ENCODE peak calls at places on chromosome 19, in nine cellular contexts. Z is activated T-helper 2 cell treated with anti-CD3 and anti-CD28 coated beads, Interferon-gamma antibody, Interleukin-2, Interleukin-4, amounts not matched to agents 10 μg/mL and 5 μg/mL and 100 μg/mL, durations not matched to agents 14 hours and 24 hours and 36 hours; G is HS-27A; T is stimulated activated CD8-positive, alpha-beta memory T cell treated with anti-CD3 and anti-CD28 coated beads, Interleukin-7, amount 100 ng/mL, for 1 hour; I is iris pigment epithelial cell; B is HFFc6; Y is T-cell; E is Calu3; H is HCEC 1CT. W is an unnamed sample.

GRCh38 chr19:1304197-1304924 is 18.7 kb downstream of the EFNA2 start:
- DNase-seq in Z (no peak), G (no peak), T (no peak), I (no peak), B (no peak), Y (no peak), E (no peak), H (no peak), W (no peak)

GRCh38 chr19:47284324-47284899 is 9.7 kb downstream of the INAFM1 start:
- DNase-seq in Z (no peak), G (no peak), T (no peak), I (peak), B (peak), Y (no peak), E (peak), H (peak), W (peak)

GRCh38 chr19:42596391-42597071 is 1.8 kb upstream of the CEACAM8 start:
- DNase-seq in Z (no peak), G (no peak), T (no peak), I (peak), B (no peak), Y (no peak), E (peak), H (peak), W (no peak)

GRCh38 chr19:46297700-46298476 is 1.0 kb downstream of the HIF3A start:
- DNase-seq in Z (no peak), G (no peak), T (no peak), I (peak), B (no peak), Y (no peak), E (no peak), H (peak), W (no peak)

GRCh38 chr19:15875075-15875474 is 22.8 kb downstream of the CYP4F2 start:
- DNase-seq in Z (no peak), G (no peak), T (no peak), I (no peak), B (no peak), Y (no peak), E (no peak), H (no peak), W (no peak)

GRCh38 chr19:11361037-11361770 is 6.0 kb downstream of the PLPPR2 start:
- DNase-seq in Z (no peak), G (no peak), T (no peak), I (no peak), B (no peak), Y (no peak), E (no peak), H (no peak), W (no peak)

GRCh38 chr19:13004273-13004672 is 9.0 kb downstream of the NFIX start:
- DNase-seq in Z (no peak), G (no peak), T (no peak), I (no peak), B (no peak), Y (no peak), E (no peak), H (no peak), W (no peak)

GRCh38 chr19:49684251-49684982 is 5.0 kb upstream of the ADM5 start:
- DNase-seq in Z (no peak), G (no peak), T (no peak), I (no peak), B (no peak), Y (no peak), E (peak), H (no peak), W (no peak)

GRCh38 chr19:45952691-45953505 is 20.8 kb downstream of the NOVA2 start:
- DNase-seq in Z (peak), G (no peak), T (no peak), I (peak), B (no peak), Y (no peak), E (peak), H (peak), W (peak)

GRCh38 chr19:3075605-3076431 is 13.5 kb upstream of the TLE5 start:
- DNase-seq in Z (peak), G (no peak), T (peak), I (no peak), B (no peak), Y (peak), E (peak), H (no peak), W (no peak)

GRCh38 chr19:57560049-57560491 is 407 bp upstream of the ZNF550 start:
- DNase-seq in Z (no peak), G (no peak), T (no peak), I (peak), B (peak), Y (no peak), E (no peak), H (peak), W (no peak)

GRCh38 chr19:49997709-49998108 is 27.5 kb downstream of the VRK3 start:
- DNase-seq in Z (no peak), G (no peak), T (no peak), I (peak), B (no peak), Y (no peak), E (peak), H (no peak), W (no peak)

GRCh38 chr19:53102186-53102585 is 1.0 kb downstream of the ZNF160 start:
- DNase-seq in Z (no peak), G (no peak), T (no peak), I (no peak), B (no peak), Y (no peak), E (no peak), H (no peak), W (no peak)

GRCh38 chr19:38216785-38217746 is 7.0 kb downstream of the DPF1 start:
- DNase-seq in Z (no peak), G (no peak), T (no peak), I (no peak), B (no peak), Y (no peak), E (peak), H (no peak), W (no peak)

GRCh38 chr19:55226273-55226672 is 2.3 kb downstream of the TMEM86B start:
- DNase-seq in Z (no peak), G (no peak), T (no peak), I (no peak), B (no peak), Y (no peak), E (no peak), H (no peak), W (no peak)

GRCh38 chr19:16014923-16015804 is 61.1 kb upstream of the TPM4 start:
- DNase-seq in Z (no peak), G (no peak), T (no peak), I (no peak), B (no peak), Y (no peak), E (no peak), H (no peak), W (no peak)

GRCh38 chr19:30001794-30002193 is 59.8 kb downstream of the URI1 start:
- DNase-seq in Z (no peak), G (no peak), T (no peak), I (peak), B (no peak), Y (no peak), E (no peak), H (no peak), W (no peak)

GRCh38 chr19:2805991-2806649 is 13.5 kb upstream of the ZNF554 start:
- DNase-seq in Z (no peak), G (no peak), T (no peak), I (no peak), B (no peak), Y (no peak), E (no peak), H (no peak), W (no peak)

GRCh38 chr19:42271861-42272534 is 2.9 kb downstream of the CIC start:
- DNase-seq in Z (no peak), G (no peak), T (no peak), I (no peak), B (no peak), Y (no peak), E (no peak), H (no peak), W (no peak)

GRCh38 chr19:56868446-56868845 is 27.9 kb upstream of the PEG3 start:
- DNase-seq in Z (no peak), G (no peak), T (no peak), I (no peak), B (no peak), Y (no peak), E (no peak), H (no peak), W (no peak)

GRCh38 chr19:40691421-40692211 is 1.2 kb upstream of the NUMBL start:
- DNase-seq in Z (no peak), G (no peak), T (no peak), I (no peak), B (no peak), Y (no peak), E (no peak), H (no peak), W (no peak)

GRCh38 chr19:13044160-13044853 is 49.0 kb downstream of the NFIX start:
- DNase-seq in Z (no peak), G (no peak), T (peak), I (peak), B (no peak), Y (peak), E (no peak), H (peak), W (no peak)

GRCh38 chr19:5498817-5499535 is 43.8 kb downstream of the ZNRF4 start:
- DNase-seq in Z (no peak), G (no peak), T (no peak), I (no peak), B (no peak), Y (no peak), E (no peak), H (no peak), W (no peak)

GRCh38 chr19:13055213-13056051 is 47.2 kb downstream of the LYL1 start:
- DNase-seq in Z (no peak), G (peak), T (no peak), I (peak), B (peak), Y (no peak), E (peak), H (peak), W (no peak)

GRCh38 chr19:32647361-32647760 is 27.6 kb downstream of the ANKRD27 start:
- DNase-seq in Z (no peak), G (no peak), T (no peak), I (no peak), B (no peak), Y (no peak), E (no peak), H (no peak), W (no peak)

GRCh38 chr19:55225415-55225958 is 3.1 kb downstream of the TMEM86B start:
- DNase-seq in Z (no peak), G (no peak), T (no peak), I (no peak), B (no peak), Y (no peak), E (no peak), H (no peak), W (no peak)

GRCh38 chr19:15404780-15405211 is 14.0 kb downstream of the AKAP8L start:
- DNase-seq in Z (no peak), G (no peak), T (no peak), I (no peak), B (no peak), Y (no peak), E (no peak), H (no peak), W (no peak)

GRCh38 chr19:39168258-39169142 is 28.3 kb upstream of the NCCRP1 start:
- DNase-seq in Z (no peak), G (no peak), T (no peak), I (no peak), B (no peak), Y (no peak), E (no peak), H (no peak), W (no peak)

GRCh38 chr19:46372901-46373572 is 26.1 kb downstream of the PPP5C start:
- DNase-seq in Z (no peak), G (no peak), T (no peak), I (peak), B (no peak), Y (no peak), E (peak), H (no peak), W (no peak)

GRCh38 chr19:50196322-50196932 is 7.0 kb upstream of the MYH14 start:
- DNase-seq in Z (no peak), G (no peak), T (no peak), I (no peak), B (no peak), Y (no peak), E (no peak), H (no peak), W (no peak)

GRCh38 chr19:18488403-18488723 is 33.5 kb downstream of the ELL start:
- DNase-seq in Z (no peak), G (no peak), T (no peak), I (no peak), B (no peak), Y (no peak), E (peak), H (peak), W (no peak)

GRCh38 chr19:17647071-17648020 is 40.8 kb downstream of the UNC13A start:
- DNase-seq in Z (no peak), G (no peak), T (no peak), I (no peak), B (no peak), Y (no peak), E (no peak), H (no peak), W (no peak)

GRCh38 chr19:37362733-37363132 is 8.2 kb upstream of the ZNF527 start:
- DNase-seq in Z (no peak), G (no peak), T (no peak), I (peak), B (no peak), Y (no peak), E (no peak), H (no peak), W (no peak)

GRCh38 chr19:55270172-55270942 is 9.6 kb downstream of the HSPBP1 start:
- DNase-seq in Z (no peak), G (no peak), T (no peak), I (no peak), B (no peak), Y (no peak), E (no peak), H (no peak), W (no peak)

GRCh38 chr19:43778651-43779050 is 2.1 kb downstream of the KCNN4 start:
- DNase-seq in Z (no peak), G (no peak), T (no peak), I (no peak), B (no peak), Y (no peak), E (no peak), H (no peak), W (no peak)

GRCh38 chr19:56309511-56310185 is 5.0 kb downstream of the ZSCAN5A start:
- DNase-seq in Z (peak), G (peak), T (no peak), I (peak), B (peak), Y (peak), E (peak), H (peak), W (no peak)

GRCh38 chr19:12331211-12331941 is 2.1 kb downstream of the ZNF563 start:
- DNase-seq in Z (peak), G (no peak), T (no peak), I (no peak), B (no peak), Y (no peak), E (no peak), H (no peak), W (no peak)

GRCh38 chr19:309206-309565 is 18.0 kb upstream of the PLPP2 start:
- DNase-seq in Z (no peak), G (no peak), T (no peak), I (no peak), B (no peak), Y (no peak), E (no peak), H (no peak), W (no peak)

GRCh38 chr19:8208119-8208709 is 956 bp upstream of the CERS4 start:
- DNase-seq in Z (no peak), G (no peak), T (no peak), I (no peak), B (no peak), Y (no peak), E (peak), H (no peak), W (no peak)

GRCh38 chr19:18340990-18341868 is 831 bp downstream of the PGPEP1 start:
- DNase-seq in Z (peak), G (no peak), T (peak), I (peak), B (peak), Y (peak), E (peak), H (peak), W (no peak)